ENCODE peak calls at places on chromosome 21, in seven cellular contexts. Y, O, N, C, D, G and V are unnamed samples.

GRCh38 chr21:44650973-44651675 is 3.3 kb downstream of the KRTAP12-4 start:
- DNase-seq in Y (no peak), O (no peak), N (no peak), C (no peak), D (no peak), G (no peak), V (no peak)

GRCh38 chr21:46069719-46070279 is 28.1 kb upstream of the COL6A2 start:
- DNase-seq in Y (no peak), O (no peak), N (no peak), C (no peak), D (no peak), G (no peak), V (no peak)

GRCh38 chr21:31678478-31678877 is 19.0 kb downstream of the SOD1 start:
- DNase-seq in Y (no peak), O (no peak), N (no peak), C (no peak), D (no peak), G (no peak), V (no peak)

GRCh38 chr21:45253180-45253579 is 34.5 kb downstream of the POFUT2 start:
- DNase-seq in Y (peak; percentile 38), O (no peak), N (no peak), C (no peak), D (no peak), G (peak; percentile 31), V (no peak)

GRCh38 chr21:22120616-22121266 is 1122.5 kb downstream of the NCAM2 start:
- DNase-seq in Y (no peak), O (peak; percentile 9), N (peak; percentile 6), C (no peak), D (no peak), G (no peak), V (no peak)

GRCh38 chr21:46141767-46142580 is 13.4 kb downstream of the FTCD start:
- DNase-seq in Y (no peak), O (no peak), N (no peak), C (no peak), D (no peak), G (no peak), V (peak; percentile 20)

GRCh38 chr21:34510148-34511142 is 1.6 kb downstream of the KCNE1 start:
- DNase-seq in Y (peak; percentile 84), O (peak; percentile 87), N (peak; percentile 70), C (no peak), D (no peak), G (peak; percentile 78), V (peak; percentile 84)

GRCh38 chr21:36321325-36322082 is 1.5 kb downstream of the MORC3 start:
- DNase-seq in Y (peak; percentile 42), O (peak; percentile 13), N (no peak), C (no peak), D (no peak), G (no peak), V (no peak)

GRCh38 chr21:37006243-37006520 is 320 bp upstream of the RIPPLY3 start:
- DNase-seq in Y (no peak), O (peak; percentile 21), N (no peak), C (no peak), D (no peak), G (no peak), V (no peak)

GRCh38 chr21:36747815-36748381 is 49.0 kb downstream of the SIM2 start:
- DNase-seq in Y (peak; percentile 52), O (peak; percentile 89), N (no peak), C (no peak), D (no peak), G (peak; percentile 44), V (peak; percentile 63)

GRCh38 chr21:44082648-44083436 is 24.4 kb upstream of the PWP2 start:
- DNase-seq in Y (peak; percentile 86), O (peak; percentile 63), N (no peak), C (no peak), D (no peak), G (no peak), V (no peak)

GRCh38 chr21:43196789-43197188 is 28.0 kb downstream of the CRYAA start:
- DNase-seq in Y (peak; percentile 86), O (peak; percentile 73), N (no peak), C (no peak), D (no peak), G (no peak), V (peak; percentile 29)

GRCh38 chr21:27244356-27244755 is 277.5 kb upstream of the ADAMTS5 start:
- DNase-seq in Y (no peak), O (no peak), N (no peak), C (no peak), D (no peak), G (no peak), V (no peak)

GRCh38 chr21:25929859-25930520 is 195.2 kb downstream of the GABPA start:
- DNase-seq in Y (peak; percentile 86), O (peak; percentile 21), N (no peak), C (no peak), D (no peak), G (no peak), V (no peak)

GRCh38 chr21:33075596-33076195 is 5.8 kb downstream of the OLIG1 start:
- DNase-seq in Y (no peak), O (peak; percentile 58), N (no peak), C (no peak), D (no peak), G (no peak), V (no peak)

GRCh38 chr21:36104306-36105300 is 30.3 kb upstream of the CBR3 start:
- DNase-seq in Y (peak; percentile 88), O (peak; percentile 41), N (peak; percentile 59), C (peak; percentile 7), D (peak; percentile 23), G (no peak), V (peak; percentile 33)

GRCh38 chr21:39776589-39776988 is 31.6 kb downstream of the IGSF5 start:
- DNase-seq in Y (no peak), O (no peak), N (no peak), C (no peak), D (no peak), G (no peak), V (no peak)

GRCh38 chr21:35206141-35207125 is 157.3 kb upstream of the RUNX1 start:
- DNase-seq in Y (peak; percentile 28), O (peak; percentile 62), N (no peak), C (no peak), D (no peak), G (no peak), V (no peak)

GRCh38 chr21:44382536-44382935 is 29.1 kb downstream of the TRPM2 start:
- DNase-seq in Y (no peak), O (no peak), N (no peak), C (no peak), D (no peak), G (no peak), V (no peak)

GRCh38 chr21:33578214-33578613 is 10.3 kb downstream of the DONSON start:
- DNase-seq in Y (no peak), O (no peak), N (no peak), C (no peak), D (no peak), G (no peak), V (no peak)

GRCh38 chr21:15063081-15063820 is 1.5 kb downstream of the NRIP1 start:
- DNase-seq in Y (peak; percentile 74), O (peak; percentile 24), N (no peak), C (no peak), D (no peak), G (no peak), V (no peak)